ENCODE peak calls at places on chromosomes 2 and 18, in four cellular contexts. L is fibroblast of lung, U is spleen, X is cardiac muscle cell. Z is an unnamed sample. For H3K4me1 and H3K27me3, the result is how much of the 10 kb centered on the place peaks cover.

GRCh38 chr18:35397976-35398375 is 20.8 kb upstream of the ZNF396 start:
- DNase-seq in L (no peak), U (no peak), X (no peak), Z (no peak)

GRCh38 chr2:149456285-149456684 is 125.9 kb downstream of the LYPD6 start:
- DNase-seq in L (no peak), U (no peak), X (no peak), Z (no peak)

GRCh38 chr2:130261970-130262760 is 63.9 kb upstream of the TUBA3E start:
- DNase-seq in L (no peak), U (no peak), X (peak), Z (peak)

GRCh38 chr2:127255146-127255545 is 35.0 kb upstream of the CYP27C1 start:
- DNase-seq in L (no peak), U (no peak), X (peak), Z (no peak)

GRCh38 chr2:73933194-73933593 is 6.5 kb downstream of the DGUOK start:
- DNase-seq in L (peak), U (no peak), X (no peak), Z (no peak)

GRCh38 chr18:6435731-6436130 is 21.0 kb upstream of the L3MBTL4 start:
- DNase-seq in L (no peak), U (no peak), X (no peak), Z (no peak)

GRCh38 chr2:60526623-60527022 is 26.8 kb downstream of the BCL11A start:
- DNase-seq in L (no peak), U (no peak), X (no peak), Z (no peak)

GRCh38 chr18:7011142-7011541 is 106.5 kb downstream of the LAMA1 start:
- DNase-seq in L (no peak), U (no peak), X (no peak), Z (no peak)

GRCh38 chr2:69770193-69770702 is 28.3 kb downstream of the ANXA4 start:
- DNase-seq in L (peak), U (no peak), X (peak), Z (peak)

GRCh38 chr2:99868260-99868659 is 274.1 kb downstream of the AFF3 start:
- DNase-seq in L (no peak), U (no peak), X (no peak), Z (no peak)
- H3K4me1 ChIP-seq in L (under half), U (under half), X (under half), Z (under half)

GRCh38 chr2:65372619-65373018 is 59.8 kb downstream of the SPRED2 start:
- DNase-seq in L (no peak), U (no peak), X (no peak), Z (no peak)
- H3K27ac ChIP-seq in L (no peak), U (no peak), X (no peak), Z (no peak)

DNA sequence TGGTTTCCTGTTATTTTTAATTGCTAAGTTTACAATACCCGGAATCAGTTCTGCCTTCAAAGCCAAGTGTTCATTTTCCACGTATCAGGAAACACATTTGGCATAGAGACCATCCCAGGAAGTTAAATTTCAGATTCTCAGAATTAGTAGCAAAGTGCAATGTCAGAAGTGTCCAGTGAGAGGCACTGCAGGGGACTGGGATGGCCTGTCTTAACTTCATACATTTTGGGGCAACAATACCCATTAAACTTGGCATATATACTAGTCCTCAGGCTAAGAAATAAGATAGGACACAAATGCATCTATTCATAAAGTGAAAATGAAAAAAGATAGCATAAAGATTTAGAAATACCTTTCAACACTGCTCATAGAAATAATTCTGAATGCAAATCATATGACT is 1.5 kb upstream of the IL1RL2 start:
- DNase-seq in L (no peak), U (no peak), X (peak), Z (peak)
- H3K27me3 ChIP-seq in L (under half), U (under half), X (under half), Z (under half)

GRCh38 chr2:46318579-46319460 is 21.6 kb downstream of the EPAS1 start:
- DNase-seq in L (no peak), U (no peak), X (no peak), Z (peak)

GRCh38 chr2:46315103-46315890 is 18.1 kb downstream of the EPAS1 start:
- DNase-seq in L (peak), U (peak), X (peak), Z (peak)

GRCh38 chr2:46319711-46320110 is 22.5 kb downstream of the EPAS1 start:
- DNase-seq in L (no peak), U (no peak), X (no peak), Z (no peak)

GRCh38 chr2:46314065-46314835 is 17.0 kb downstream of the EPAS1 start:
- DNase-seq in L (no peak), U (no peak), X (no peak), Z (no peak)

GRCh38 chr2:46317092-46317486 is 19.9 kb downstream of the EPAS1 start:
- DNase-seq in L (no peak), U (no peak), X (no peak), Z (no peak)
- H3K4me1 ChIP-seq in L (under half), U (under half), X (under half), Z (under half)

GRCh38 chr2:188973650-188974049 is 523 bp upstream of the COL3A1 start:
- DNase-seq in L (no peak), U (no peak), X (peak), Z (no peak)
- H3K27ac ChIP-seq in L (peak), U (no peak), X (no peak), Z (no peak)

DNA sequence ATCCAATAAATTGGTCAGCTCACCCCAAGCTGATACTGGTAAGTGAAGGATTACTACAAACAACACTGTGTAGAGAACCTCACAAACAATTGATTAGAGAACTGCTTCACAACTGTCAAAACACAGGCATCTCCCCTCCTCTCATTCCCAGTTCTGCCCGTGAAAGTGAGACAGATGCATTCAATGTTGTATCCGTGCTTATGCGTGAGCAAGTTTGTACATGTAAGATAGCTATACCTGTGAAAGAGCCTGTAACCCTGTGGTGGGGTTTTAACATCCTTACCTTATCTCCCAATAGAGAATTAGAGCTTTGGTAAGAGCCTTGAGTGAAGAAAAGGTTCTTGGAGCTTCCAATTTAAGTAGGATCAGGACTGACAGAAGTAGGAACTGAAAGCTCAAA is 9.1 kb downstream of the MARCHF4 start:
- DNase-seq in L (no peak), U (no peak), X (no peak), Z (peak)
- H3K27me3 ChIP-seq in L (under half), U (under half), X (under half), Z (under half)

GRCh38 chr2:224948859-224949258 is 93.4 kb downstream of the DOCK10 start:
- DNase-seq in L (peak), U (no peak), X (peak), Z (peak)
- H3K4me1 ChIP-seq in L (under half), U (half or more), X (under half), Z (under half)

GRCh38 chr2:239394346-239394945 is 6.4 kb downstream of the HDAC4 start:
- DNase-seq in L (no peak), U (peak), X (no peak), Z (no peak)

GRCh38 chr2:239394978-239395377 is 5.8 kb downstream of the HDAC4 start:
- DNase-seq in L (no peak), U (peak), X (no peak), Z (no peak)

GRCh38 chr2:239392688-239393400 is 8.0 kb downstream of the HDAC4 start:
- DNase-seq in L (no peak), U (peak), X (no peak), Z (no peak)

GRCh38 chr2:239393401-239393940 is 7.3 kb downstream of the HDAC4 start:
- DNase-seq in L (no peak), U (peak), X (peak), Z (no peak)

DNA sequence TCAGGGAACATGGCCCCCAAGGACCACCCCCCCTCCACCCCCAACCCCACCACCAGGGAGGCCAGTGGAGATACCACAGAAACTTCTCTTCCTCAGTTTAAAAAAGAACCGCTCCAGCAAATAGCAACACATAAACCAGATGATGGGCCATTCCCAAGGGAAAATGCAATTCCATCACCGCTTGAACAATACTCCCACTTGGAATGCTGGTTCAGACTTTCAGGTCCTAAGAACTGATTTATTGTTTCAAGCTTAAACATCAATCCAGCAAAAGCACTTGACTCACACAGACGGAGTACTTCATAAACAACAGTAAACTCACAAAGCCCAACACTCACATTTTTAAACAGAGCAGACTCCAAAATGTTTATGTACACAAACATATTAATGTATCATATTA is 6.9 kb downstream of the HDAC4 start:
- DNase-seq in L (no peak), U (no peak), X (peak), Z (no peak)
- H3K27ac ChIP-seq in L (no peak), U (no peak), X (no peak), Z (no peak)